ENCODE peak calls at places on chromosome 16, in five cellular contexts. One of them, this sample, is unnamed.

GRCh38 chr16:4556112-4556511 is at the start of gene C16orf96:
- DNase-seq in endothelial cell of umbilical vein: no peak
- DNase-seq in prostate gland: no peak
- DNase-seq in transverse colon: no peak
- DNase-seq in spleen: no peak
- DNase-seq in this sample: no peak

GRCh38 chr16:51008037-51008436 is 143.0 kb downstream of the SALL1 start:
- DNase-seq in endothelial cell of umbilical vein: no peak
- DNase-seq in prostate gland: no peak
- DNase-seq in transverse colon: no peak
- DNase-seq in spleen: no peak
- DNase-seq in this sample: no peak

GRCh38 chr16:58462997-58463891 is 36.7 kb upstream of the NDRG4 start:
- DNase-seq in endothelial cell of umbilical vein: no peak
- DNase-seq in prostate gland: no peak
- DNase-seq in transverse colon: no peak
- DNase-seq in spleen: peak; percentile 77
- DNase-seq in this sample: no peak

GRCh38 chr16:11565665-11566064 is 21.1 kb downstream of the LITAF start:
- DNase-seq in endothelial cell of umbilical vein: no peak
- DNase-seq in prostate gland: no peak
- DNase-seq in transverse colon: no peak
- DNase-seq in spleen: no peak
- DNase-seq in this sample: no peak

GRCh38 chr16:73064227-73064995 is 16.5 kb upstream of the ZFHX3 start:
- DNase-seq in endothelial cell of umbilical vein: peak; percentile 62
- DNase-seq in prostate gland: no peak
- DNase-seq in transverse colon: no peak
- DNase-seq in spleen: no peak
- DNase-seq in this sample: no peak

GRCh38 chr16:11079657-11080187 is 135.4 kb downstream of the CLEC16A start:
- DNase-seq in endothelial cell of umbilical vein: peak; percentile 39
- DNase-seq in prostate gland: no peak
- DNase-seq in transverse colon: no peak
- DNase-seq in spleen: no peak
- DNase-seq in this sample: no peak

GRCh38 chr16:10629592-10629963 is 49.2 kb upstream of the EMP2 start:
- DNase-seq in endothelial cell of umbilical vein: no peak
- DNase-seq in prostate gland: no peak
- DNase-seq in transverse colon: no peak
- DNase-seq in spleen: no peak
- DNase-seq in this sample: no peak

GRCh38 chr16:50251375-50252081 is 14.8 kb upstream of the ADCY7 start:
- DNase-seq in endothelial cell of umbilical vein: no peak
- DNase-seq in prostate gland: no peak
- DNase-seq in transverse colon: no peak
- DNase-seq in spleen: peak; percentile 68
- DNase-seq in this sample: no peak

GRCh38 chr16:60740033-60740696 is 1296.1 kb downstream of the CDH8 start:
- DNase-seq in endothelial cell of umbilical vein: no peak
- DNase-seq in prostate gland: no peak
- DNase-seq in transverse colon: no peak
- DNase-seq in spleen: no peak
- DNase-seq in this sample: no peak

GRCh38 chr16:12764813-12765212 is 38.9 kb downstream of the CPPED1 start:
- DNase-seq in endothelial cell of umbilical vein: no peak
- DNase-seq in prostate gland: no peak
- DNase-seq in transverse colon: no peak
- DNase-seq in spleen: no peak
- DNase-seq in this sample: no peak

GRCh38 chr16:21598676-21599157 is 660 bp upstream of the METTL9 start:
- DNase-seq in endothelial cell of umbilical vein: peak; percentile 43
- DNase-seq in prostate gland: peak; percentile 28
- DNase-seq in transverse colon: peak; percentile 31
- DNase-seq in spleen: no peak
- DNase-seq in this sample: no peak

GRCh38 chr16:75702247-75702646 is 986 bp upstream of the DUXB start:
- DNase-seq in endothelial cell of umbilical vein: no peak
- DNase-seq in prostate gland: no peak
- DNase-seq in transverse colon: no peak
- DNase-seq in spleen: no peak
- DNase-seq in this sample: no peak

GRCh38 chr16:49441366-49441780 is 67.8 kb downstream of the C16orf78 start:
- DNase-seq in endothelial cell of umbilical vein: no peak
- DNase-seq in prostate gland: no peak
- DNase-seq in transverse colon: peak; percentile 76
- DNase-seq in spleen: peak; percentile 89
- DNase-seq in this sample: peak; percentile 47

GRCh38 chr16:74984194-74984669 is 691 bp downstream of the WDR59 start:
- DNase-seq in endothelial cell of umbilical vein: peak; percentile 44
- DNase-seq in prostate gland: no peak
- DNase-seq in transverse colon: no peak
- DNase-seq in spleen: no peak
- DNase-seq in this sample: no peak

GRCh38 chr16:396605-397004 is 394 bp upstream of the NME4 start:
- DNase-seq in endothelial cell of umbilical vein: peak; percentile 55
- DNase-seq in prostate gland: no peak
- DNase-seq in transverse colon: peak; percentile 39
- DNase-seq in spleen: no peak
- DNase-seq in this sample: no peak

GRCh38 chr16:73956592-73957495 is 339.8 kb upstream of the PSMD7 start:
- DNase-seq in endothelial cell of umbilical vein: peak; percentile 53
- DNase-seq in prostate gland: peak; percentile 49
- DNase-seq in transverse colon: peak; percentile 69
- DNase-seq in spleen: no peak
- DNase-seq in this sample: peak; percentile 54

GRCh38 chr16:65122974-65123845 is 1.3 kb upstream of the CDH11 start:
- DNase-seq in endothelial cell of umbilical vein: no peak
- DNase-seq in prostate gland: peak; percentile 33
- DNase-seq in transverse colon: peak; percentile 60
- DNase-seq in spleen: peak; percentile 84
- DNase-seq in this sample: peak; percentile 26

GRCh38 chr16:15907863-15908478 is 19.6 kb upstream of the CEP20 start:
- DNase-seq in endothelial cell of umbilical vein: peak; percentile 38
- DNase-seq in prostate gland: no peak
- DNase-seq in transverse colon: peak; percentile 50
- DNase-seq in spleen: no peak
- DNase-seq in this sample: peak; percentile 35

GRCh38 chr16:24013733-24014645 is 178.2 kb downstream of the PRKCB start:
- DNase-seq in endothelial cell of umbilical vein: no peak
- DNase-seq in prostate gland: no peak
- DNase-seq in transverse colon: peak; percentile 65
- DNase-seq in spleen: peak; percentile 91
- DNase-seq in this sample: peak; percentile 31

GRCh38 chr16:4338125-4338582 is 13.0 kb downstream of the PAM16 start:
- DNase-seq in endothelial cell of umbilical vein: no peak
- DNase-seq in prostate gland: no peak
- DNase-seq in transverse colon: no peak
- DNase-seq in spleen: no peak
- DNase-seq in this sample: no peak

GRCh38 chr16:86533942-86534341 is 21.1 kb downstream of the MTHFSD start:
- DNase-seq in endothelial cell of umbilical vein: no peak
- DNase-seq in prostate gland: no peak
- DNase-seq in transverse colon: no peak
- DNase-seq in spleen: no peak
- DNase-seq in this sample: no peak
- H3K27me3 ChIP-seq in endothelial cell of umbilical vein: no peaks in the 10 kb centered on the region
- H3K27me3 ChIP-seq in prostate gland: no peaks in the 10 kb centered on the region
- H3K27me3 ChIP-seq in transverse colon: no peaks in the 10 kb centered on the region
- H3K27me3 ChIP-seq in spleen: no peaks in the 10 kb centered on the region
- H3K27me3 ChIP-seq in this sample: no peaks in the 10 kb centered on the region

GRCh38 chr16:88430524-88431446 is 22.3 kb upstream of the ZFPM1 start:
- DNase-seq in endothelial cell of umbilical vein: peak; percentile 28
- DNase-seq in prostate gland: no peak
- DNase-seq in transverse colon: peak; percentile 39
- DNase-seq in spleen: peak; percentile 89
- DNase-seq in this sample: no peak
- TF ChIP-seq POLR2A in endothelial cell of umbilical vein: no peak
- TF ChIP-seq POLR2A in prostate gland: peak; percentile 11
- TF ChIP-seq POLR2A in transverse colon: peak; percentile 16
- TF ChIP-seq POLR2A in spleen: no peak
- TF ChIP-seq POLR2A in this sample: no peak

GRCh38 chr16:89873822-89874689 is 664 bp downstream of the TCF25 start:
- DNase-seq in endothelial cell of umbilical vein: peak; percentile 96
- DNase-seq in prostate gland: peak; percentile 96
- DNase-seq in transverse colon: peak; percentile 97
- DNase-seq in spleen: peak; percentile 98
- DNase-seq in this sample: peak; percentile 97
- TF ChIP-seq POLR2AphosphoS5 in endothelial cell of umbilical vein: no peak
- TF ChIP-seq POLR2AphosphoS5 in prostate gland: peak; percentile 57
- TF ChIP-seq POLR2AphosphoS5 in transverse colon: no peak
- TF ChIP-seq POLR2AphosphoS5 in spleen: no peak
- TF ChIP-seq POLR2AphosphoS5 in this sample: peak; percentile 68

GRCh38 chr16:64121473-64121872 is 1000.4 kb downstream of the CDH11 start:
- DNase-seq in endothelial cell of umbilical vein: no peak
- DNase-seq in prostate gland: no peak
- DNase-seq in transverse colon: no peak
- DNase-seq in spleen: no peak
- DNase-seq in this sample: no peak

DNA sequence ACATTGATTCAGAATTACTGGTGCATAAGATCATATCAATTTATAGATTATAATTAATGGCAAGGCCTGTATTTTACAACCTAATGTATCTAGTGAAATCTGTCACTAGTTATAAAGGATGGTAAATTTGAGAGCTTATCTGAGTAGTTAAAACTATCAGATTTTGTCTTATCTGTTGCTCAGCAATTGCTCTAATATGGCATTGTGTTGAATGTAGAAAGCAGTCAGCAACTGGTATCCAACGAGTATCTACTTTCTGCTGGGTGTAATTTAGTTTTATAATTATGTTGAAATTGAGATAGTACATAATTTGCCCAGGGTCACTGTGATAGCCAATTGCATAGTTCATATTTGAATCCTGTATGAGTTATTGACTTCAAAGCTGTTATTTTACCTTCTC is 1005.7 kb downstream of the CDH11 start:
- DNase-seq in endothelial cell of umbilical vein: no peak
- DNase-seq in prostate gland: no peak
- DNase-seq in transverse colon: no peak
- DNase-seq in spleen: no peak
- DNase-seq in this sample: no peak
- H3K27me3 ChIP-seq in endothelial cell of umbilical vein: no peaks in the 10 kb centered on the region
- H3K27me3 ChIP-seq in prostate gland: no peaks in the 10 kb centered on the region
- H3K27me3 ChIP-seq in transverse colon: no peaks in the 10 kb centered on the region
- H3K27me3 ChIP-seq in spleen: no peaks in the 10 kb centered on the region
- H3K27me3 ChIP-seq in this sample: no peaks in the 10 kb centered on the region

GRCh38 chr16:46887524-46887854 is 3.3 kb downstream of the GPT2 start:
- DNase-seq in endothelial cell of umbilical vein: no peak
- DNase-seq in prostate gland: no peak
- DNase-seq in transverse colon: no peak
- DNase-seq in spleen: no peak
- DNase-seq in this sample: peak; percentile 60

GRCh38 chr16:46886764-46887523 is 2.8 kb downstream of the GPT2 start:
- DNase-seq in endothelial cell of umbilical vein: no peak
- DNase-seq in prostate gland: no peak
- DNase-seq in transverse colon: no peak
- DNase-seq in spleen: no peak
- DNase-seq in this sample: no peak

GRCh38 chr16:46884513-46885293 is 541 bp downstream of the GPT2 start:
- DNase-seq in endothelial cell of umbilical vein: peak; percentile 31
- DNase-seq in prostate gland: no peak
- DNase-seq in transverse colon: peak; percentile 28
- DNase-seq in spleen: peak; percentile 85
- DNase-seq in this sample: no peak

GRCh38 chr16:46883690-46884512 is at the start of gene GPT2:
- DNase-seq in endothelial cell of umbilical vein: peak; percentile 97
- DNase-seq in prostate gland: peak; percentile 99
- DNase-seq in transverse colon: peak; percentile 98
- DNase-seq in spleen: peak; percentile 98
- DNase-seq in this sample: peak; percentile 100

GRCh38 chr16:46885960-46886763 is 2.0 kb downstream of the GPT2 start:
- DNase-seq in endothelial cell of umbilical vein: no peak
- DNase-seq in prostate gland: peak; percentile 79
- DNase-seq in transverse colon: no peak
- DNase-seq in spleen: no peak
- DNase-seq in this sample: peak; percentile 77
- TF ChIP-seq POLR2A in endothelial cell of umbilical vein: no peak
- TF ChIP-seq POLR2A in prostate gland: peak; percentile 24
- TF ChIP-seq POLR2A in transverse colon: no peak
- TF ChIP-seq POLR2A in spleen: no peak
- TF ChIP-seq POLR2A in this sample: no peak

GRCh38 chr16:3157229-3158013 is 22.6 kb downstream of the ZNF213 start:
- DNase-seq in endothelial cell of umbilical vein: peak; percentile 90
- DNase-seq in prostate gland: peak; percentile 39
- DNase-seq in transverse colon: peak; percentile 77
- DNase-seq in spleen: peak; percentile 89
- DNase-seq in this sample: peak; percentile 72
- TF ChIP-seq POLR2AphosphoS5 in endothelial cell of umbilical vein: no peak
- TF ChIP-seq POLR2AphosphoS5 in prostate gland: peak; percentile 29
- TF ChIP-seq POLR2AphosphoS5 in transverse colon: no peak
- TF ChIP-seq POLR2AphosphoS5 in spleen: peak; percentile 52
- TF ChIP-seq POLR2AphosphoS5 in this sample: no peak

DNA sequence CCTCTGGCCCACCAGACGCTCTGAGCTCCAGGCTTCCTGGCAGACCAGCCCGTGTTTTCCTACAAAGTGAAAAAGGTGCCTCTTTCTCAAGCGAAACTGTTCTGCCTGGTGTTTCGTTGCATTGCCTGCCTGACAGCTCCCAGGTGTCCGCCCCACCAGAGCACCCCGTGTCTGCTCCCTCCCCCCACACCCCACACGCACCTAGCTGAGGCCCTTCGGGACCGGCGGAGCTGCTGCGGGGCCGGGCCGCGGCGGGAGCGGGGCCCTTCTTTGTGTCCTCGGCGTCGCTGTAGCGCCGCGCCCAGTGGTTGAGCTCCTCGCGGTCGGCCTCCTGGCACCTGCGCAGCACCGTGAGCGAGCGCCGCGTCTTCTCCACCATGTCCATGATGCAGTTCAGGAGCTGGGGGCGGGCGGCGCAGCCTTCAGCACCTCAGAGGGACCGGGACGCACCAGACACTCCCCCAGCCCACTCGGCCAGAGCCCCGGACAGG is 14.7 kb upstream of the PABPN1L start:
- DNase-seq in endothelial cell of umbilical vein: no peak
- DNase-seq in prostate gland: peak; percentile 26
- DNase-seq in transverse colon: peak; percentile 36
- DNase-seq in spleen: no peak
- DNase-seq in this sample: peak; percentile 37
- H3K27me3 ChIP-seq in endothelial cell of umbilical vein: no peaks in the 10 kb centered on the region
- H3K27me3 ChIP-seq in prostate gland: no peaks in the 10 kb centered on the region
- H3K27me3 ChIP-seq in transverse colon: peaks cover 15% of the 10 kb centered on the region
- H3K27me3 ChIP-seq in spleen: no peaks in the 10 kb centered on the region
- H3K27me3 ChIP-seq in this sample: peaks cover 8% of the 10 kb centered on the region

DNA sequence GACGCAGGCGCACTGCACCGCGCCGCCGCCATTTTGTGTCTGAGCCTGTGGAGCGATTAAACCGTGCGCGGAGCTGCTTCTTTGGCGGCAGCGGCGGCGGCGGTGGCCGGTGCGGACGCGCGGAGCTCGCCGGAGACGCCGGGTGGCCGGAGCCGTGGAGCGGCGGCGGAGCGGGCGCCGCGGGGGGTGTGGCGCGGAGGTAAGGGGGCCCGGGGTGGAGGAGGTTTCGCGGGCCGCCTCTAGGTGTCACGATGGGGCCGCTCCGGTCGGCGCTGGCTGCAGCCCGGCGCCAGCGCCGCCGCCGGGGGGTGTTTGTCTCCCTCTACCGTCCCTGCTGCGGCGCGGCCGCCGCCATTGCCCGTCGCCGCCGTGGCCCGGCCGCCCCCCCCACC is at the start of gene CTCF:
- DNase-seq in endothelial cell of umbilical vein: peak; percentile 65
- DNase-seq in prostate gland: peak; percentile 87
- DNase-seq in transverse colon: peak; percentile 88
- DNase-seq in spleen: peak; percentile 98
- DNase-seq in this sample: peak; percentile 85
- TF ChIP-seq POLR2A in endothelial cell of umbilical vein: no peak
- TF ChIP-seq POLR2A in prostate gland: peak; percentile 18
- TF ChIP-seq POLR2A in transverse colon: no peak
- TF ChIP-seq POLR2A in spleen: no peak
- TF ChIP-seq POLR2A in this sample: no peak

GRCh38 chr16:2526135-2526534 is 5.1 kb downstream of the CEMP1 start:
- DNase-seq in endothelial cell of umbilical vein: no peak
- DNase-seq in prostate gland: no peak
- DNase-seq in transverse colon: no peak
- DNase-seq in spleen: peak; percentile 74
- DNase-seq in this sample: no peak
- TF ChIP-seq POLR2AphosphoS5 in endothelial cell of umbilical vein: no peak
- TF ChIP-seq POLR2AphosphoS5 in prostate gland: no peak
- TF ChIP-seq POLR2AphosphoS5 in transverse colon: no peak
- TF ChIP-seq POLR2AphosphoS5 in spleen: no peak
- TF ChIP-seq POLR2AphosphoS5 in this sample: no peak